ENCODE peak calls at places on chromosome 20, in eight cellular contexts. One of them, this sample, is unnamed.

GRCh38 chr20:39850821-39851330 is 838.2 kb downstream of the MAFB start:
- DNase-seq in HFF-Myc: no peak
- DNase-seq in AG04450: no peak
- DNase-seq in heart right ventricle: peak; percentile 9
- DNase-seq in choroid plexus epithelial cell: no peak
- DNase-seq in BJ: no peak
- DNase-seq in lung: no peak
- DNase-seq in NT2/D1: no peak
- DNase-seq in this sample: no peak

GRCh38 chr20:12414446-12415274 is 497.0 kb downstream of the BTBD3 start:
- DNase-seq in HFF-Myc: no peak
- DNase-seq in BJ: no peak
- DNase-seq in choroid plexus epithelial cell: peak; percentile 50
- DNase-seq in heart right ventricle: no peak
- DNase-seq in lung: no peak
- DNase-seq in NT2/D1: no peak
- DNase-seq in AG04450: no peak
- DNase-seq in this sample: no peak

GRCh38 chr20:2859330-2860121 is 13.8 kb upstream of the PTPRA start:
- DNase-seq in choroid plexus epithelial cell: no peak
- DNase-seq in NT2/D1: no peak
- DNase-seq in AG04450: no peak
- DNase-seq in BJ: no peak
- DNase-seq in lung: no peak
- DNase-seq in HFF-Myc: no peak
- DNase-seq in heart right ventricle: no peak
- DNase-seq in this sample: no peak

GRCh38 chr20:63658749-63659187 is 656 bp downstream of the RTEL1 start:
- DNase-seq in AG04450: no peak
- DNase-seq in NT2/D1: no peak
- DNase-seq in lung: no peak
- DNase-seq in choroid plexus epithelial cell: peak; percentile 65
- DNase-seq in heart right ventricle: no peak
- DNase-seq in HFF-Myc: no peak
- DNase-seq in BJ: no peak
- DNase-seq in this sample: peak; percentile 10

GRCh38 chr20:50355593-50356521 is 154.3 kb upstream of the PTPN1 start:
- DNase-seq in heart right ventricle: no peak
- DNase-seq in NT2/D1: no peak
- DNase-seq in HFF-Myc: no peak
- DNase-seq in lung: no peak
- DNase-seq in BJ: no peak
- DNase-seq in choroid plexus epithelial cell: no peak
- DNase-seq in AG04450: no peak
- DNase-seq in this sample: no peak

GRCh38 chr20:23122321-23122720 is 36.2 kb upstream of the CD93 start:
- DNase-seq in lung: no peak
- DNase-seq in HFF-Myc: no peak
- DNase-seq in BJ: no peak
- DNase-seq in heart right ventricle: no peak
- DNase-seq in AG04450: no peak
- DNase-seq in choroid plexus epithelial cell: no peak
- DNase-seq in NT2/D1: no peak
- DNase-seq in this sample: no peak

GRCh38 chr20:33493076-33493766 is 3.3 kb downstream of the CBFA2T2 start:
- DNase-seq in BJ: no peak
- DNase-seq in lung: no peak
- DNase-seq in NT2/D1: no peak
- DNase-seq in choroid plexus epithelial cell: no peak
- DNase-seq in heart right ventricle: no peak
- DNase-seq in HFF-Myc: no peak
- DNase-seq in AG04450: no peak
- DNase-seq in this sample: no peak

GRCh38 chr20:18634501-18634900 is 46.6 kb downstream of the DTD1 start:
- DNase-seq in AG04450: no peak
- DNase-seq in choroid plexus epithelial cell: no peak
- DNase-seq in BJ: no peak
- DNase-seq in HFF-Myc: no peak
- DNase-seq in heart right ventricle: no peak
- DNase-seq in NT2/D1: no peak
- DNase-seq in lung: no peak
- DNase-seq in this sample: no peak

GRCh38 chr20:57586370-57586793 is 25.5 kb downstream of the PCK1 start:
- DNase-seq in BJ: no peak
- DNase-seq in HFF-Myc: no peak
- DNase-seq in NT2/D1: no peak
- DNase-seq in heart right ventricle: no peak
- DNase-seq in choroid plexus epithelial cell: no peak
- DNase-seq in AG04450: no peak
- DNase-seq in lung: no peak
- DNase-seq in this sample: no peak

GRCh38 chr20:52179331-52180166 is 12.0 kb downstream of the ZFP64 start:
- DNase-seq in lung: no peak
- DNase-seq in heart right ventricle: no peak
- DNase-seq in HFF-Myc: no peak
- DNase-seq in NT2/D1: no peak
- DNase-seq in choroid plexus epithelial cell: no peak
- DNase-seq in AG04450: no peak
- DNase-seq in BJ: no peak
- DNase-seq in this sample: no peak
- H3K4me3 ChIP-seq in lung: no peak overlapping the region
- H3K4me3 ChIP-seq in heart right ventricle: no peak overlapping the region
- H3K4me3 ChIP-seq in HFF-Myc: no peak overlapping the region
- H3K4me3 ChIP-seq in NT2/D1: no peak overlapping the region
- H3K4me3 ChIP-seq in choroid plexus epithelial cell: no peak overlapping the region
- H3K4me3 ChIP-seq in AG04450: no peak overlapping the region
- H3K4me3 ChIP-seq in BJ: no peak overlapping the region
- H3K4me3 ChIP-seq in this sample: no peak overlapping the region

GRCh38 chr20:60437418-60437817 is 479.2 kb downstream of the CDH26 start:
- DNase-seq in lung: no peak
- DNase-seq in AG04450: no peak
- DNase-seq in HFF-Myc: no peak
- DNase-seq in BJ: no peak
- DNase-seq in choroid plexus epithelial cell: no peak
- DNase-seq in NT2/D1: no peak
- DNase-seq in heart right ventricle: no peak
- DNase-seq in this sample: no peak
- H3K4me3 ChIP-seq in lung: no peak overlapping the region
- H3K4me3 ChIP-seq in AG04450: no peak overlapping the region
- H3K4me3 ChIP-seq in HFF-Myc: no peak overlapping the region
- H3K4me3 ChIP-seq in BJ: no peak overlapping the region
- H3K4me3 ChIP-seq in choroid plexus epithelial cell: no peak overlapping the region
- H3K4me3 ChIP-seq in NT2/D1: no peak overlapping the region
- H3K4me3 ChIP-seq in heart right ventricle: no peak overlapping the region
- H3K4me3 ChIP-seq in this sample: no peak overlapping the region

DNA sequence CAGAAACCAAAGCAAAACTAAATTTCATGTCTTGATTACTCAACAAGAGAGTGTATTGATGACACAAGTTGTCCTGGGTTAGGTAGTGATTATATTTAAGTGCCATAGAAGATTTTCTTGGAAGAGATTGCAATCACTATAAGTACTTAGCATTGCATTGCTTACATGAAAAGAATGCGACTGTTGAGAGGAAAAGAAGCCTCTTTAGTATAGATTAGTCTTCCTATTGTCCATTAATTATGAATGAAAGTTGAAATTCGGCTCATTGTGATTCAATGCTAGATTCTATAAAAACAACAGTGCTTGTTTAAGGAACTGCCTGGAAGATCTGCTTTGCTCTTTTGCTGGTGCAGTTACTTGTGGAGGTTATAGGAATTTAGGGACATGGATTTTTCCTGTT is 796.5 kb downstream of the KIF16B start:
- DNase-seq in BJ: no peak
- DNase-seq in choroid plexus epithelial cell: no peak
- DNase-seq in HFF-Myc: no peak
- DNase-seq in lung: no peak
- DNase-seq in AG04450: no peak
- DNase-seq in heart right ventricle: no peak
- DNase-seq in NT2/D1: no peak
- DNase-seq in this sample: no peak
- H3K4me3 ChIP-seq in BJ: no peak overlapping the region
- H3K4me3 ChIP-seq in choroid plexus epithelial cell: no peak overlapping the region
- H3K4me3 ChIP-seq in HFF-Myc: no peak overlapping the region
- H3K4me3 ChIP-seq in lung: no peak overlapping the region
- H3K4me3 ChIP-seq in AG04450: no peak overlapping the region
- H3K4me3 ChIP-seq in heart right ventricle: no peak overlapping the region
- H3K4me3 ChIP-seq in NT2/D1: no peak overlapping the region
- H3K4me3 ChIP-seq in this sample: no peak overlapping the region

GRCh38 chr20:45822863-45823262 is 4.2 kb downstream of the TNNC2 start:
- DNase-seq in lung: no peak
- DNase-seq in AG04450: no peak
- DNase-seq in NT2/D1: no peak
- DNase-seq in choroid plexus epithelial cell: peak; percentile 41
- DNase-seq in HFF-Myc: no peak
- DNase-seq in heart right ventricle: no peak
- DNase-seq in BJ: no peak
- DNase-seq in this sample: no peak
- H3K4me3 ChIP-seq in lung: no peak overlapping the region
- H3K4me3 ChIP-seq in AG04450: peak overlapping the region; percentile 22
- H3K4me3 ChIP-seq in NT2/D1: no peak overlapping the region
- H3K4me3 ChIP-seq in choroid plexus epithelial cell: peak overlapping the region; percentile 10
- H3K4me3 ChIP-seq in HFF-Myc: peak overlapping the region; percentile 2
- H3K4me3 ChIP-seq in heart right ventricle: no peak overlapping the region
- H3K4me3 ChIP-seq in BJ: no peak overlapping the region
- H3K4me3 ChIP-seq in this sample: peak overlapping the region; percentile 11

GRCh38 chr20:43715511-43715910 is 11.3 kb downstream of the GTSF1L start:
- DNase-seq in HFF-Myc: no peak
- DNase-seq in NT2/D1: no peak
- DNase-seq in heart right ventricle: no peak
- DNase-seq in AG04450: no peak
- DNase-seq in lung: no peak
- DNase-seq in BJ: no peak
- DNase-seq in choroid plexus epithelial cell: no peak
- DNase-seq in this sample: no peak

GRCh38 chr20:43715044-43715443 is 11.8 kb downstream of the GTSF1L start:
- DNase-seq in lung: no peak
- DNase-seq in NT2/D1: no peak
- DNase-seq in heart right ventricle: no peak
- DNase-seq in BJ: no peak
- DNase-seq in choroid plexus epithelial cell: no peak
- DNase-seq in AG04450: no peak
- DNase-seq in HFF-Myc: no peak
- DNase-seq in this sample: no peak

GRCh38 chr20:43710370-43711044 is 16.3 kb downstream of the GTSF1L start:
- DNase-seq in AG04450: no peak
- DNase-seq in HFF-Myc: no peak
- DNase-seq in choroid plexus epithelial cell: no peak
- DNase-seq in lung: no peak
- DNase-seq in NT2/D1: no peak
- DNase-seq in BJ: no peak
- DNase-seq in heart right ventricle: no peak
- DNase-seq in this sample: no peak

GRCh38 chr20:43716123-43716522 is 10.7 kb downstream of the GTSF1L start:
- DNase-seq in lung: no peak
- DNase-seq in heart right ventricle: no peak
- DNase-seq in BJ: no peak
- DNase-seq in NT2/D1: no peak
- DNase-seq in AG04450: no peak
- DNase-seq in HFF-Myc: no peak
- DNase-seq in choroid plexus epithelial cell: no peak
- DNase-seq in this sample: no peak

DNA sequence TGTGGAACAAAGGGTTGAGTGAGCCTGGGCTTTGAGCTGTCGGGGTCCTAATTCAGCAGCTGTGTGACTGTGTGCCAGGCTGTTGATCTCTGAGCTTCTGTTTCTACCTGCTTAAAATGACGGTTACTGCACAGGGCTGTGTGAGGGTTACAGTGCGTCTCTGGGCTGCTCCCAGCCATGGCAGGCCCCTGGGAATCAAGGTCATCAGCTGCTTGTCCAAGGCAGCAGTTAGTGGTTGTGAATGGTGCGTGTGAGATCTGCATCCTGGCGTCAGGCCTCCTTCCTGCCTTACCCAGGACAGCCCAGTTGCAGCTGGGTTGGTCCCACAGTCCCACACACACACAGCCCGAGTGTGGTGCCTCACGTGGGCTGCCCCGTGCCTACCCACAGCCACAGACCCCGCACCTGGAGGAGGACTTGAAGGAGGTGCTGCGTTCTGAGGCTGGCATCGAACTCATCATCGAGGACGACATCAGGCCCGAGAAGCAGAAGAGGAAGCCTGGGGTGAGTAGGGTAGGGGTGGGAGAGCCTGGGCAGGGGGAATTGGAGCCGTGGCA is 15.6 kb downstream of the GTSF1L start:
- DNase-seq in HFF-Myc: no peak
- DNase-seq in AG04450: no peak
- DNase-seq in NT2/D1: no peak
- DNase-seq in BJ: no peak
- DNase-seq in lung: no peak
- DNase-seq in heart right ventricle: no peak
- DNase-seq in choroid plexus epithelial cell: no peak
- DNase-seq in this sample: no peak
- H3K4me3 ChIP-seq in HFF-Myc: no peak overlapping the region
- H3K4me3 ChIP-seq in AG04450: no peak overlapping the region
- H3K4me3 ChIP-seq in NT2/D1: no peak overlapping the region
- H3K4me3 ChIP-seq in BJ: no peak overlapping the region
- H3K4me3 ChIP-seq in lung: no peak overlapping the region
- H3K4me3 ChIP-seq in heart right ventricle: no peak overlapping the region
- H3K4me3 ChIP-seq in choroid plexus epithelial cell: no peak overlapping the region
- H3K4me3 ChIP-seq in this sample: no peak overlapping the region

DNA sequence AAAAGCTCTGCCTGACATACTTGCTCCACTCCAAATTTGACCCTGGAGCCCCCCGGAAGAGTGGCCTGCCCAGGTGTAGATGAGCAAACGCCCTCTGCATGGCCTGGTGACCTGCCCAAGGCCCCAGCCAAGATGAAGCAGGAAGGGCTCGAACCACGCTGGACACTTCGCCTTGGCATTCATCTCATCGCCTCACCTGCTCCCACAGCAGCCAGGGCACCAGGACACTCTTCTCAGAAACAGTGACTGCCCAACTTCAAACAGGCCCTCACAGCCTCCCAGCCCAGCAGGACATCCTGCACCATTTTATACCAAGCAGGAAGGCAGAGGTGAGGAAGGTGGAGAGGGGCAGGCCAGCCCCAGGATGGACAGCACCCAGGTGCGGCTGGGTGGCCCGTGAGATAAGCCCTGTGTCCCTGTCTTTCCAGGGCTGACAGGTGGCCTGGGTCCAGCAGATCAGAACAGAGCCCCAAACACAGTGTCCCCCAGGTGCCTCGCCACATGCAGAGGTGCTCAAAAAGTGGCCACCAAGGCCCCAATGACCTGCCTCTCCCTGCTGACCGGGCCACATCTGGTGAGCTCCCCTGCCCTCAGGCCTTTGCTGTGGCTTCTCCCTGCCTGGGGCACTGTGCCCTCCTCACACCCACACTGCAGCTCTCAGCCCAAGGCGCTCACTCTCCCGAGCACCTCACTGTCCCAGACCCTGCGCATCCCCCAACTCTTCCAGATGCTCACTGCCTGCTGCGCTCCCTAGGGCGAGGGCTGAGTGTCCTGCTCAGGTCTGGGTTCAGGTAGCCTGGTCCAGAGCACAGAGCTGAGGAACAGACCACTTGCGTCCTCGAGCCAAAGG is 7.2 kb downstream of the ACSS1 start:
- DNase-seq in HFF-Myc: no peak
- DNase-seq in BJ: no peak
- DNase-seq in NT2/D1: no peak
- DNase-seq in choroid plexus epithelial cell: no peak
- DNase-seq in heart right ventricle: no peak
- DNase-seq in AG04450: no peak
- DNase-seq in lung: no peak
- DNase-seq in this sample: no peak
- H3K4me3 ChIP-seq in HFF-Myc: no peak overlapping the region
- H3K4me3 ChIP-seq in BJ: no peak overlapping the region
- H3K4me3 ChIP-seq in NT2/D1: no peak overlapping the region
- H3K4me3 ChIP-seq in choroid plexus epithelial cell: no peak overlapping the region
- H3K4me3 ChIP-seq in heart right ventricle: no peak overlapping the region
- H3K4me3 ChIP-seq in AG04450: no peak overlapping the region
- H3K4me3 ChIP-seq in lung: no peak overlapping the region
- H3K4me3 ChIP-seq in this sample: no peak overlapping the region